ENCODE peak calls at places on chromosomes 6 and 20, in ten cellular contexts. H is PC-3, C is Karpas-422, Q is mammary epithelial cell, I is IMR-90, E is breast epithelium, P is dorsolateral prefrontal cortex, K is spleen, S is fibroblast of lung, D is heart left ventricle. L is an unnamed sample.

GRCh38 chr20:62546606-62547005 is 70.8 kb upstream of the GATA5 start:
- DNase-seq in H (no peak), C (no peak), Q (no peak), I (no peak), E (no peak), P (no peak), K (no peak), S (no peak), D (no peak), L (no peak)

GRCh38 chr6:33324139-33324538 is 6.6 kb upstream of the ZBTB22 start:
- DNase-seq in H (no peak), C (peak; percentile 89), Q (no peak), I (no peak), E (no peak), P (no peak), K (no peak), S (no peak), D (no peak), L (no peak)

GRCh38 chr6:66556936-66557335 is 849.9 kb upstream of the EYS start:
- DNase-seq in H (peak; percentile 5), C (no peak), Q (no peak), I (no peak), E (no peak), P (no peak), K (no peak), S (no peak), D (no peak), L (no peak)

GRCh38 chr6:15148356-15149058 is 97.4 kb upstream of the JARID2 start:
- DNase-seq in H (peak; percentile 72), C (no peak), Q (peak; percentile 96), I (peak; percentile 90), E (no peak), P (no peak), K (peak; percentile 12), S (peak; percentile 87), D (no peak), L (peak; percentile 63)

GRCh38 chr20:45798935-45799642 is 7.3 kb downstream of the DNTTIP1 start:
- DNase-seq in H (peak; percentile 82), C (peak; percentile 87), Q (peak; percentile 37), I (peak; percentile 42), E (no peak), P (peak; percentile 46), K (no peak), S (peak; percentile 56), D (no peak), L (peak; percentile 53)

GRCh38 chr6:31968791-31969711 is 2.9 kb downstream of the DXO start:
- DNase-seq in H (no peak), C (no peak), Q (no peak), I (no peak), E (no peak), P (no peak), K (peak; percentile 72), S (no peak), D (no peak), L (no peak)

GRCh38 chr6:4957521-4958231 is 46.2 kb downstream of the RPP40 start:
- DNase-seq in H (peak; percentile 39), C (no peak), Q (no peak), I (no peak), E (no peak), P (no peak), K (no peak), S (no peak), D (no peak), L (no peak)

GRCh38 chr6:101402618-101403002 is 9.1 kb downstream of the GRIK2 start:
- DNase-seq in H (no peak), C (no peak), Q (no peak), I (no peak), E (no peak), P (peak; percentile 25), K (no peak), S (no peak), D (peak; percentile 58), L (no peak)

GRCh38 chr6:4370066-4370465 is 234.7 kb upstream of the ECI2 start:
- DNase-seq in H (peak; percentile 88), C (no peak), Q (peak; percentile 82), I (peak; percentile 98), E (no peak), P (no peak), K (no peak), S (peak; percentile 91), D (no peak), L (peak; percentile 89)

GRCh38 chr6:53048431-53049195 is 16.6 kb upstream of the FBXO9 start:
- DNase-seq in H (peak; percentile 93), C (no peak), Q (peak; percentile 91), I (peak; percentile 91), E (no peak), P (no peak), K (no peak), S (peak; percentile 88), D (no peak), L (peak; percentile 87)

GRCh38 chr6:158634695-158635426 is 9.7 kb downstream of the DYNLT1 start:
- DNase-seq in H (no peak), C (no peak), Q (no peak), I (no peak), E (no peak), P (no peak), K (no peak), S (no peak), D (no peak), L (no peak)
- H3K27ac ChIP-seq in H (no peak overlapping the region), C (no peak overlapping the region), Q (no peak overlapping the region), I (no peak overlapping the region), E (no peak overlapping the region), P (no peak overlapping the region), K (peak overlapping the region; percentile 16), S (no peak overlapping the region), D (no peak overlapping the region), L (no peak overlapping the region)

GRCh38 chr6:131419698-131420097 is 153.3 kb upstream of the ARG1 start:
- DNase-seq in H (no peak), C (no peak), Q (no peak), I (no peak), E (no peak), P (no peak), K (no peak), S (no peak), D (no peak), L (no peak)
- H3K4me3 ChIP-seq in H (no peak overlapping the region), C (no peak overlapping the region), Q (no peak overlapping the region), I (no peak overlapping the region), E (no peak overlapping the region), P (no peak overlapping the region), K (no peak overlapping the region), S (no peak overlapping the region), D (no peak overlapping the region), L (no peak overlapping the region)

GRCh38 chr6:3356056-3356823 is 97.5 kb downstream of the PSMG4 start:
- DNase-seq in H (peak; percentile 57), C (peak; percentile 89), Q (no peak), I (peak; percentile 63), E (peak; percentile 87), P (peak; percentile 61), K (peak; percentile 92), S (peak; percentile 75), D (peak; percentile 73), L (no peak)

GRCh38 chr6:3358413-3359090 is 98.3 kb downstream of the SLC22A23 start:
- DNase-seq in H (no peak), C (no peak), Q (no peak), I (no peak), E (no peak), P (no peak), K (no peak), S (no peak), D (no peak), L (no peak)

GRCh38 chr6:3355358-3356055 is 96.8 kb downstream of the PSMG4 start:
- DNase-seq in H (peak; percentile 30), C (no peak), Q (no peak), I (no peak), E (peak; percentile 56), P (no peak), K (peak; percentile 84), S (no peak), D (no peak), L (no peak)

GRCh38 chr6:3357669-3358068 is 98.9 kb downstream of the PSMG4 start:
- DNase-seq in H (no peak), C (no peak), Q (no peak), I (no peak), E (no peak), P (no peak), K (no peak), S (no peak), D (no peak), L (no peak)

GRCh38 chr6:3356824-3357420 is 98.2 kb downstream of the PSMG4 start:
- DNase-seq in H (peak; percentile 77), C (no peak), Q (no peak), I (no peak), E (no peak), P (no peak), K (no peak), S (no peak), D (no peak), L (no peak)
- H3K27ac ChIP-seq in H (peak overlapping the region; percentile 75), C (peak overlapping the region; percentile 25), Q (no peak overlapping the region), I (no peak overlapping the region), E (peak overlapping the region; percentile 88), P (peak overlapping the region; percentile 97), K (peak overlapping the region; percentile 94), S (no peak overlapping the region), D (peak overlapping the region; percentile 81), L (no peak overlapping the region)

GRCh38 chr6:12385316-12385715 is 95.2 kb downstream of the EDN1 start:
- DNase-seq in H (no peak), C (no peak), Q (no peak), I (no peak), E (no peak), P (no peak), K (no peak), S (no peak), D (no peak), L (no peak)

GRCh38 chr6:12384417-12384912 is 94.3 kb downstream of the EDN1 start:
- DNase-seq in H (no peak), C (no peak), Q (no peak), I (no peak), E (no peak), P (no peak), K (no peak), S (no peak), D (no peak), L (no peak)

GRCh38 chr6:12391472-12391871 is 101.3 kb downstream of the EDN1 start:
- DNase-seq in H (no peak), C (no peak), Q (no peak), I (no peak), E (no peak), P (no peak), K (no peak), S (no peak), D (no peak), L (no peak)

GRCh38 chr6:12383448-12383847 is 93.3 kb downstream of the EDN1 start:
- DNase-seq in H (no peak), C (no peak), Q (no peak), I (no peak), E (no peak), P (no peak), K (no peak), S (no peak), D (no peak), L (no peak)

DNA sequence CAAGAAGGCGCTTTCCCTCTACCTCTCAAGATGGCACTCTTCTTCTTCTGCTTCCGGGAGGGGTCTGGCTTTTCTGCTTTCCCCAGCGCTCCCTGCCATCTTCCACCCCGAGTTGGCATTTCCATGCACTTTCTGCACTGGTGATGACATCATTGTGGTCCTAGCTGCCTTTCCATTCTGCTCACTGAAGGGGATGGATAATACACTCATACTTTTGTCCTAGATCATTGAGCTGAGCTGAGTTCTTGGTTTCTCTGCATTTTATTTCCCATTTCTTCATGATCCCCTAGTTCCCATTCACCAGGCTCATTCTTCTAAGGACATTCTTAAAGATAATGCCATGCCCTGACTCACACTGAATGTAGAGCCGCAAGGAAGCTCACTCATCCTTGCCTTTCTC is 96.7 kb downstream of the EDN1 start:
- DNase-seq in H (no peak), C (no peak), Q (no peak), I (no peak), E (no peak), P (no peak), K (no peak), S (no peak), D (no peak), L (no peak)
- H3K4me3 ChIP-seq in H (no peak overlapping the region), C (no peak overlapping the region), Q (no peak overlapping the region), I (no peak overlapping the region), E (no peak overlapping the region), P (no peak overlapping the region), K (no peak overlapping the region), S (no peak overlapping the region), D (no peak overlapping the region), L (no peak overlapping the region)

L was measured in brain microvascular endothelial cell.